ENCODE peak calls at places on chromosomes 13 and 19, in eight cellular contexts. G is stromal cell of bone marrow; T is NCI-H2081; H is HFF-Myc; S is sciatic nerve; Y is activated T-cell treated with anti-CD3 and anti-CD28 coated beads, Interleukin-2, amount 50 U/mL, for 72 hours; R is AG09309; O is foreskin melanocyte. D is an unnamed sample.

GRCh38 chr19:43532962-43533545 is at the start of gene ZNF575:
- DNase-seq in G (peak), T (peak), H (peak), S (peak), Y (peak), R (peak), O (peak), D (peak)

GRCh38 chr19:29371766-29372415 is 153.9 kb upstream of the VSTM2B start:
- DNase-seq in G (no peak), T (no peak), H (no peak), S (no peak), Y (no peak), R (no peak), O (no peak), D (no peak)

GRCh38 chr19:45798995-45799517 is 6.4 kb upstream of the DMWD start:
- DNase-seq in G (peak), T (peak), H (no peak), S (peak), Y (peak), R (peak), O (peak), D (peak)

GRCh38 chr13:96181886-96182285 is 92.0 kb downstream of the HS6ST3 start:
- DNase-seq in G (no peak), T (no peak), H (no peak), S (no peak), Y (no peak), R (no peak), O (no peak), D (no peak)

GRCh38 chr19:12364391-12365093 is 941 bp downstream of the ZNF442 start:
- DNase-seq in G (peak), T (no peak), H (no peak), S (peak), Y (peak), R (no peak), O (no peak), D (peak)

GRCh38 chr13:44726214-44726613 is 150.1 kb upstream of the TSC22D1 start:
- DNase-seq in G (peak), T (no peak), H (peak), S (no peak), Y (no peak), R (peak), O (no peak), D (no peak)

GRCh38 chr13:84802073-84802472 is 919.8 kb upstream of the SLITRK1 start:
- DNase-seq in G (no peak), T (no peak), H (no peak), S (no peak), Y (no peak), R (no peak), O (no peak), D (no peak)

GRCh38 chr19:11338569-11339253 is 746 bp downstream of the RAB3D start:
- DNase-seq in G (no peak), T (no peak), H (no peak), S (no peak), Y (no peak), R (no peak), O (no peak), D (no peak)

GRCh38 chr13:45511310-45512147 is 46.8 kb downstream of the COG3 start:
- DNase-seq in G (peak), T (peak), H (peak), S (no peak), Y (peak), R (no peak), O (peak), D (no peak)

GRCh38 chr19:16814526-16815100 is 14.6 kb upstream of the SIN3B start:
- DNase-seq in G (no peak), T (peak), H (no peak), S (no peak), Y (no peak), R (no peak), O (no peak), D (no peak)

GRCh38 chr19:10719466-10719961 is 1.6 kb downstream of the DNM2 start:
- DNase-seq in G (no peak), T (no peak), H (no peak), S (no peak), Y (no peak), R (no peak), O (no peak), D (no peak)

GRCh38 chr19:7729211-7729610 is 2.7 kb downstream of the CLEC4G start:
- DNase-seq in G (no peak), T (no peak), H (no peak), S (no peak), Y (no peak), R (no peak), O (no peak), D (no peak)

GRCh38 chr13:106532111-106532929 is 3.1 kb downstream of the EFNB2 start:
- DNase-seq in G (no peak), T (no peak), H (no peak), S (no peak), Y (no peak), R (no peak), O (no peak), D (no peak)

GRCh38 chr13:107680115-107680514 is 535.2 kb downstream of the LIG4 start:
- DNase-seq in G (no peak), T (peak), H (no peak), S (no peak), Y (no peak), R (no peak), O (no peak), D (no peak)

GRCh38 chr19:1037553-1038115 is 2.3 kb upstream of the ABCA7 start:
- DNase-seq in G (no peak), T (no peak), H (no peak), S (no peak), Y (no peak), R (no peak), O (no peak), D (no peak)

GRCh38 chr13:78881054-78881453 is 222.1 kb upstream of the OBI1 start:
- DNase-seq in G (no peak), T (peak), H (no peak), S (no peak), Y (no peak), R (no peak), O (no peak), D (no peak)

GRCh38 chr19:38466050-38466449 is 32.6 kb downstream of the RYR1 start:
- DNase-seq in G (no peak), T (no peak), H (no peak), S (no peak), Y (no peak), R (no peak), O (no peak), D (no peak)

GRCh38 chr19:44777715-44778347 is at the start of gene CBLC:
- DNase-seq in G (no peak), T (peak), H (no peak), S (no peak), Y (no peak), R (no peak), O (no peak), D (no peak)

D was measured in stimulated activated CD4-positive, alpha-beta T cell treated with anti-CD3 and anti-CD28 coated beads, Interleukin-4, amount 100 ng/mL, for 1 hour.